ENCODE peak calls at places on chromosomes 5 and 9, in six cellular contexts. Z is HepG2, H is WTC11, D is K562, U is GM23338, Q is GM12878. N is an unnamed sample.
A peak's percentile ranks its signal among the peaks of the same experiment; 100 is the strongest.

GRCh38 chr9:93911871-93912554 is 43.1 kb downstream of the BARX1 start:
- DNase-seq in Z (no peak), H (peak; percentile 32), D (no peak), U (peak; percentile 29), Q (no peak), N (no peak)

GRCh38 chr9:137195525-137196220 is 4.9 kb downstream of the TPRN start:
- DNase-seq in Z (no peak), H (no peak), D (no peak), U (no peak), Q (no peak), N (no peak)

GRCh38 chr5:136526021-136526420 is 160.7 kb upstream of the TRPC7 start:
- DNase-seq in Z (no peak), H (no peak), D (no peak), U (no peak), Q (no peak), N (no peak)

GRCh38 chr9:76330034-76330433 is 64.2 kb downstream of the RFK start:
- DNase-seq in Z (no peak), H (no peak), D (no peak), U (no peak), Q (no peak), N (no peak)

GRCh38 chr9:131266301-131267229 is 9.7 kb downstream of the FAM78A start:
- DNase-seq in Z (no peak), H (no peak), D (peak; percentile 66), U (no peak), Q (no peak), N (no peak)

GRCh38 chr9:9942764-9943424 is 669.9 kb downstream of the PTPRD start:
- DNase-seq in Z (peak; percentile 42), H (peak; percentile 76), D (peak; percentile 21), U (peak; percentile 74), Q (peak; percentile 13), N (peak; percentile 89)

GRCh38 chr5:128536229-128536860 is 1.7 kb downstream of the FBN2 start:
- DNase-seq in Z (no peak), H (peak; percentile 43), D (no peak), U (peak; percentile 64), Q (no peak), N (no peak)

GRCh38 chr5:132063090-132063911 is 2.8 kb downstream of the IL3 start:
- DNase-seq in Z (peak; percentile 45), H (peak; percentile 89), D (peak; percentile 91), U (peak; percentile 85), Q (peak; percentile 12), N (peak; percentile 43)

GRCh38 chr5:15321771-15322170 is 178.2 kb upstream of the FBXL7 start:
- DNase-seq in Z (no peak), H (no peak), D (no peak), U (no peak), Q (no peak), N (no peak)

GRCh38 chr5:54520438-54520846 is 2.9 kb downstream of the SNX18 start:
- DNase-seq in Z (no peak), H (no peak), D (no peak), U (peak; percentile 32), Q (no peak), N (no peak)

GRCh38 chr5:67268233-67269011 is 71.8 kb upstream of the CD180 start:
- DNase-seq in Z (peak; percentile 62), H (no peak), D (no peak), U (no peak), Q (no peak), N (no peak)

GRCh38 chr9:129725841-129726251 is 27.0 kb downstream of the PTGES start:
- DNase-seq in Z (no peak), H (no peak), D (no peak), U (no peak), Q (no peak), N (no peak)

GRCh38 chr5:68226564-68227073 is 11.1 kb downstream of the PIK3R1 start:
- DNase-seq in Z (no peak), H (no peak), D (no peak), U (no peak), Q (no peak), N (no peak)

GRCh38 chr9:130118841-130119520 is 53.2 kb upstream of the NCS1 start:
- DNase-seq in Z (no peak), H (no peak), D (no peak), U (peak; percentile 41), Q (no peak), N (no peak)

GRCh38 chr5:175855041-175855720 is 16.2 kb upstream of the CPLX2 start:
- DNase-seq in Z (no peak), H (no peak), D (no peak), U (no peak), Q (no peak), N (no peak)

GRCh38 chr5:88829053-88829452 is 53.9 kb downstream of the MEF2C start:
- DNase-seq in Z (no peak), H (no peak), D (peak; percentile 20), U (peak; percentile 21), Q (no peak), N (no peak)

GRCh38 chr5:107783551-107783950 is 112.8 kb upstream of the EFNA5 start:
- DNase-seq in Z (no peak), H (no peak), D (no peak), U (no peak), Q (no peak), N (no peak)

GRCh38 chr9:129597355-129598088 is 23.4 kb downstream of the C9orf50 start:
- DNase-seq in Z (peak; percentile 93), H (peak; percentile 74), D (no peak), U (peak; percentile 79), Q (no peak), N (no peak)

GRCh38 chr5:82467006-82467561 is 188.9 kb upstream of the RPS23 start:
- DNase-seq in Z (no peak), H (no peak), D (no peak), U (peak; percentile 17), Q (no peak), N (no peak)

GRCh38 chr5:74579215-74579614 is 61.3 kb downstream of the ENC1 start:
- DNase-seq in Z (no peak), H (no peak), D (peak; percentile 23), U (no peak), Q (peak; percentile 87), N (no peak)

GRCh38 chr5:137186759-137187461 is 312.2 kb downstream of the SPOCK1 start:
- DNase-seq in Z (no peak), H (no peak), D (no peak), U (no peak), Q (no peak), N (no peak)

GRCh38 chr5:140339636-140340035 is 6.8 kb downstream of the HBEGF start:
- DNase-seq in Z (no peak), H (no peak), D (no peak), U (no peak), Q (no peak), N (no peak)
- TF ChIP-seq CREB1 in Z (no peak), H (no peak), D (no peak), U (no peak), Q (no peak), N (no peak)

DNA sequence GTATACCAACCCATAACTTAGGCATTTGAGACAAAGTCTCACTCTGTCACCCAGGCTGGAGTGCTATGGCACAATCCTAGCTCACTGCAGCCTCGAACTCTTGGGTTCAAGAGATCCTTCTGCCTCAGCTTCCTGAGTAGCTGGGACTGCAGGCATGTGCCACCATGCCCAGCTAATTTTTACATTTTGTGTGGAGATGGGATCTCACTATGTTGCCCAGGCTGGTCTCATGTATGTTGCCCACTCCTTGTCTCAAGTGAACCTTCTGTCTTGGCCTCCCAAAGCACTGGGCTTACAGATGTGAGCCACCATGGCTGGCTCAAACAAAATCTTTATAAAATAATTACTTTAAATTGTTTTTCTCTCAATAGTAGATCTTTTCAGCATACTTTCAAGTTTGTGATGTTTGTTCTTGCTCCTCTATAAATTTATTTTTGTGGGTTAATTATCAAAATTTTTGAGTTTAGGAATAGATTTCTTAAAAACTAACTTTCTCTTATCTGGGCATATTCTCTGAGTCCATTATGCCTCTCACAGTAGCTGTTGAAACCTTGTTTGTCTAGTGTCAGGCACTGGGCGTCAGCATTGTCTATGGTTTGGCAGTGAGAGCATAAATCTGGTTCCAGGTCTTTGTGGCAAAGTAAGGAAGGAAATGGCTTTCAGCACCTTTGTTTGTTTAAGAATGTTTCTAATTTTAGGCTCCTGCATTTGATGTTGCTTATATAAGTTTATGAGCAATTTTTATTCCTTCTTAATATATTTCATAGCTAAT is 38.7 kb downstream of the NLN start:
- DNase-seq in Z (no peak), H (no peak), D (no peak), U (no peak), Q (peak; percentile 8), N (no peak)
- TF ChIP-seq CREB1 in Z (no peak), H (no peak), D (no peak), U (no peak), Q (no peak), N (no peak)

GRCh38 chr5:139904566-139905400 is 109.2 kb downstream of the PSD2 start:
- DNase-seq in Z (no peak), H (peak; percentile 69), D (no peak), U (peak; percentile 82), Q (no peak), N (peak; percentile 74)

GRCh38 chr5:139903450-139903804 is 107.8 kb downstream of the PSD2 start:
- DNase-seq in Z (no peak), H (no peak), D (no peak), U (peak; percentile 24), Q (no peak), N (no peak)

GRCh38 chr5:139905401-139905800 is 109.8 kb downstream of the PSD2 start:
- DNase-seq in Z (no peak), H (no peak), D (no peak), U (no peak), Q (no peak), N (no peak)

GRCh38 chr5:139901971-139902370 is 106.4 kb downstream of the PSD2 start:
- DNase-seq in Z (no peak), H (no peak), D (no peak), U (peak; percentile 39), Q (no peak), N (no peak)

GRCh38 chr5:139903805-139904565 is 108.4 kb downstream of the PSD2 start:
- DNase-seq in Z (no peak), H (peak; percentile 67), D (peak; percentile 59), U (peak; percentile 80), Q (no peak), N (peak; percentile 78)
- TF ChIP-seq CREB1 in Z (no peak), H (no peak), D (no peak), U (no peak), Q (no peak), N (no peak)

GRCh38 chr5:99955962-99956361 is 579.2 kb upstream of the FAM174A start:
- DNase-seq in Z (no peak), H (no peak), D (no peak), U (no peak), Q (no peak), N (no peak)
- TF ChIP-seq CREB1 in Z (no peak), H (no peak), D (no peak), U (no peak), Q (no peak), N (no peak)

GRCh38 chr5:172542651-172543131 is 88.4 kb upstream of the SH3PXD2B start:
- DNase-seq in Z (no peak), H (no peak), D (no peak), U (no peak), Q (no peak), N (peak; percentile 42)
- TF ChIP-seq CREB1 in Z (no peak), H (no peak), D (no peak), U (no peak), Q (no peak), N (no peak)

GRCh38 chr9:125784286-125785049 is 37.3 kb downstream of the PBX3 start:
- DNase-seq in Z (no peak), H (no peak), D (no peak), U (no peak), Q (no peak), N (no peak)
- TF ChIP-seq CREB1 in Z (no peak), H (no peak), D (no peak), U (no peak), Q (no peak), N (no peak)

N was measured in H1.